ENCODE peak calls at places on chromosomes 5 and 9, in eight cellular contexts. One of them, this sample, is unnamed.

GRCh38 chr9:107020040-107020530 is 157.1 kb downstream of the ZNF462 start:
- DNase-seq in aorta: peak; percentile 42
- DNase-seq in K562: no peak
- DNase-seq in stomach: no peak
- DNase-seq in OCI-LY7: peak; percentile 8
- DNase-seq in HCT116: no peak
- DNase-seq in suprapubic skin: no peak
- DNase-seq in IMR-90: peak; percentile 96
- DNase-seq in this sample: no peak

GRCh38 chr5:77518304-77518703 is 26.2 kb upstream of the WDR41 start:
- DNase-seq in aorta: no peak
- DNase-seq in K562: peak; percentile 28
- DNase-seq in stomach: no peak
- DNase-seq in OCI-LY7: peak; percentile 28
- DNase-seq in HCT116: peak; percentile 23
- DNase-seq in suprapubic skin: no peak
- DNase-seq in IMR-90: peak; percentile 2
- DNase-seq in this sample: no peak

GRCh38 chr5:497090-497489 is 27.2 kb downstream of the SLC9A3 start:
- DNase-seq in aorta: no peak
- DNase-seq in K562: no peak
- DNase-seq in stomach: no peak
- DNase-seq in OCI-LY7: no peak
- DNase-seq in HCT116: no peak
- DNase-seq in suprapubic skin: no peak
- DNase-seq in IMR-90: no peak
- DNase-seq in this sample: no peak

GRCh38 chr5:173855162-173855994 is 32.8 kb upstream of the CPEB4 start:
- DNase-seq in aorta: no peak
- DNase-seq in K562: peak; percentile 97
- DNase-seq in stomach: no peak
- DNase-seq in OCI-LY7: no peak
- DNase-seq in HCT116: no peak
- DNase-seq in suprapubic skin: no peak
- DNase-seq in IMR-90: no peak
- DNase-seq in this sample: no peak

GRCh38 chr5:143977891-143978448 is 166.0 kb downstream of the HMHB1 start:
- DNase-seq in aorta: no peak
- DNase-seq in K562: no peak
- DNase-seq in stomach: no peak
- DNase-seq in OCI-LY7: no peak
- DNase-seq in HCT116: no peak
- DNase-seq in suprapubic skin: no peak
- DNase-seq in IMR-90: no peak
- DNase-seq in this sample: no peak

GRCh38 chr5:139708434-139708849 is 60.3 kb downstream of the CXXC5 start:
- DNase-seq in aorta: peak; percentile 27
- DNase-seq in K562: no peak
- DNase-seq in stomach: no peak
- DNase-seq in OCI-LY7: no peak
- DNase-seq in HCT116: no peak
- DNase-seq in suprapubic skin: no peak
- DNase-seq in IMR-90: no peak
- DNase-seq in this sample: no peak

GRCh38 chr5:134090482-134090881 is 24.0 kb upstream of the TCF7 start:
- DNase-seq in aorta: no peak
- DNase-seq in K562: no peak
- DNase-seq in stomach: no peak
- DNase-seq in OCI-LY7: peak; percentile 45
- DNase-seq in HCT116: no peak
- DNase-seq in suprapubic skin: no peak
- DNase-seq in IMR-90: no peak
- DNase-seq in this sample: no peak

GRCh38 chr9:136674786-136675349 is 12.2 kb downstream of the EGFL7 start:
- DNase-seq in aorta: no peak
- DNase-seq in K562: peak; percentile 85
- DNase-seq in stomach: peak; percentile 72
- DNase-seq in OCI-LY7: no peak
- DNase-seq in HCT116: no peak
- DNase-seq in suprapubic skin: no peak
- DNase-seq in IMR-90: no peak
- DNase-seq in this sample: no peak

GRCh38 chr5:112691758-112692157 is 45.9 kb upstream of the APC start:
- DNase-seq in aorta: no peak
- DNase-seq in K562: peak; percentile 82
- DNase-seq in stomach: no peak
- DNase-seq in OCI-LY7: peak; percentile 71
- DNase-seq in HCT116: no peak
- DNase-seq in suprapubic skin: no peak
- DNase-seq in IMR-90: peak; percentile 43
- DNase-seq in this sample: no peak

GRCh38 chr9:127904518-127904887 is 5.1 kb upstream of the ST6GALNAC6 start:
- DNase-seq in aorta: peak; percentile 69
- DNase-seq in K562: peak; percentile 33
- DNase-seq in stomach: no peak
- DNase-seq in OCI-LY7: no peak
- DNase-seq in HCT116: no peak
- DNase-seq in suprapubic skin: no peak
- DNase-seq in IMR-90: no peak
- DNase-seq in this sample: peak; percentile 74

GRCh38 chr9:86859966-86860365 is 87.3 kb downstream of the GAS1 start:
- DNase-seq in aorta: no peak
- DNase-seq in K562: no peak
- DNase-seq in stomach: no peak
- DNase-seq in OCI-LY7: no peak
- DNase-seq in HCT116: no peak
- DNase-seq in suprapubic skin: no peak
- DNase-seq in IMR-90: no peak
- DNase-seq in this sample: no peak

GRCh38 chr5:123422433-123423277 is 548 bp downstream of the CEP120 start:
- DNase-seq in aorta: no peak
- DNase-seq in K562: peak; percentile 46
- DNase-seq in stomach: peak; percentile 32
- DNase-seq in OCI-LY7: peak; percentile 43
- DNase-seq in HCT116: no peak
- DNase-seq in suprapubic skin: no peak
- DNase-seq in IMR-90: peak; percentile 40
- DNase-seq in this sample: peak; percentile 11

GRCh38 chr5:31106742-31107546 is 86.5 kb upstream of the CDH6 start:
- DNase-seq in aorta: no peak
- DNase-seq in K562: no peak
- DNase-seq in stomach: no peak
- DNase-seq in OCI-LY7: no peak
- DNase-seq in HCT116: no peak
- DNase-seq in suprapubic skin: no peak
- DNase-seq in IMR-90: peak; percentile 90
- DNase-seq in this sample: no peak

GRCh38 chr9:35070823-35071813 is 1.3 kb downstream of the VCP start:
- DNase-seq in aorta: no peak
- DNase-seq in K562: peak; percentile 17
- DNase-seq in stomach: peak; percentile 30
- DNase-seq in OCI-LY7: peak; percentile 45
- DNase-seq in HCT116: no peak
- DNase-seq in suprapubic skin: no peak
- DNase-seq in IMR-90: peak; percentile 46
- DNase-seq in this sample: no peak

GRCh38 chr9:77764894-77765780 is 117.0 kb upstream of the GNA14 start:
- DNase-seq in aorta: no peak
- DNase-seq in K562: peak; percentile 33
- DNase-seq in stomach: no peak
- DNase-seq in OCI-LY7: peak; percentile 9
- DNase-seq in HCT116: peak; percentile 32
- DNase-seq in suprapubic skin: no peak
- DNase-seq in IMR-90: peak; percentile 80
- DNase-seq in this sample: no peak

GRCh38 chr5:53479656-53480473 is 564 bp upstream of the FST start:
- DNase-seq in aorta: peak; percentile 71
- DNase-seq in K562: peak; percentile 24
- DNase-seq in stomach: peak; percentile 52
- DNase-seq in OCI-LY7: no peak
- DNase-seq in HCT116: no peak
- DNase-seq in suprapubic skin: peak; percentile 83
- DNase-seq in IMR-90: peak; percentile 73
- DNase-seq in this sample: peak; percentile 42

GRCh38 chr9:100292414-100292813 is 60.3 kb downstream of the TEX10 start:
- DNase-seq in aorta: no peak
- DNase-seq in K562: no peak
- DNase-seq in stomach: no peak
- DNase-seq in OCI-LY7: no peak
- DNase-seq in HCT116: no peak
- DNase-seq in suprapubic skin: no peak
- DNase-seq in IMR-90: no peak
- DNase-seq in this sample: no peak

GRCh38 chr9:107734231-107735014 is 244.9 kb upstream of the KLF4 start:
- DNase-seq in aorta: peak; percentile 59
- DNase-seq in K562: peak; percentile 9
- DNase-seq in stomach: no peak
- DNase-seq in OCI-LY7: no peak
- DNase-seq in HCT116: no peak
- DNase-seq in suprapubic skin: no peak
- DNase-seq in IMR-90: peak; percentile 96
- DNase-seq in this sample: no peak

GRCh38 chr5:11564716-11565115 is 339.5 kb downstream of the CTNND2 start:
- DNase-seq in aorta: no peak
- DNase-seq in K562: no peak
- DNase-seq in stomach: no peak
- DNase-seq in OCI-LY7: no peak
- DNase-seq in HCT116: no peak
- DNase-seq in suprapubic skin: no peak
- DNase-seq in IMR-90: no peak
- DNase-seq in this sample: no peak

GRCh38 chr5:137372386-137373160 is 126.6 kb downstream of the SPOCK1 start:
- DNase-seq in aorta: no peak
- DNase-seq in K562: no peak
- DNase-seq in stomach: no peak
- DNase-seq in OCI-LY7: no peak
- DNase-seq in HCT116: no peak
- DNase-seq in suprapubic skin: no peak
- DNase-seq in IMR-90: peak; percentile 7
- DNase-seq in this sample: no peak

GRCh38 chr9:96169488-96169887 is 132.5 kb downstream of the HSD17B3 start:
- DNase-seq in aorta: no peak
- DNase-seq in K562: no peak
- DNase-seq in stomach: peak; percentile 64
- DNase-seq in OCI-LY7: no peak
- DNase-seq in HCT116: no peak
- DNase-seq in suprapubic skin: no peak
- DNase-seq in IMR-90: peak; percentile 4
- DNase-seq in this sample: peak; percentile 75

GRCh38 chr5:13946111-13946510 is 1.6 kb upstream of the DNAH5 start:
- DNase-seq in aorta: no peak
- DNase-seq in K562: no peak
- DNase-seq in stomach: no peak
- DNase-seq in OCI-LY7: no peak
- DNase-seq in HCT116: no peak
- DNase-seq in suprapubic skin: no peak
- DNase-seq in IMR-90: peak; percentile 10
- DNase-seq in this sample: peak; percentile 78

GRCh38 chr5:74113987-74114386 is 488.0 kb downstream of the ARHGEF28 start:
- DNase-seq in aorta: no peak
- DNase-seq in K562: no peak
- DNase-seq in stomach: no peak
- DNase-seq in OCI-LY7: no peak
- DNase-seq in HCT116: no peak
- DNase-seq in suprapubic skin: no peak
- DNase-seq in IMR-90: no peak
- DNase-seq in this sample: no peak

GRCh38 chr9:131082774-131083512 is 13.4 kb upstream of the AIF1L start:
- DNase-seq in aorta: no peak
- DNase-seq in K562: no peak
- DNase-seq in stomach: no peak
- DNase-seq in OCI-LY7: no peak
- DNase-seq in HCT116: no peak
- DNase-seq in suprapubic skin: no peak
- DNase-seq in IMR-90: no peak
- DNase-seq in this sample: no peak
- H3K36me3 ChIP-seq in aorta: no peaks in the 10 kb centered on the region
- H3K36me3 ChIP-seq in K562: no peaks in the 10 kb centered on the region
- H3K36me3 ChIP-seq in stomach: no peaks in the 10 kb centered on the region
- H3K36me3 ChIP-seq in OCI-LY7: no peaks in the 10 kb centered on the region
- H3K36me3 ChIP-seq in HCT116: no peaks in the 10 kb centered on the region
- H3K36me3 ChIP-seq in suprapubic skin: no peaks in the 10 kb centered on the region
- H3K36me3 ChIP-seq in IMR-90: no peaks in the 10 kb centered on the region
- H3K36me3 ChIP-seq in this sample: no peaks in the 10 kb centered on the region

GRCh38 chr5:142434322-142434612 is 109.4 kb upstream of the SPRY4 start:
- DNase-seq in aorta: no peak
- DNase-seq in K562: no peak
- DNase-seq in stomach: no peak
- DNase-seq in OCI-LY7: no peak
- DNase-seq in HCT116: no peak
- DNase-seq in suprapubic skin: no peak
- DNase-seq in IMR-90: no peak
- DNase-seq in this sample: no peak
- H3K27ac ChIP-seq in aorta: no peak overlapping the region
- H3K27ac ChIP-seq in K562: no peak overlapping the region
- H3K27ac ChIP-seq in stomach: no peak overlapping the region
- H3K27ac ChIP-seq in OCI-LY7: no peak overlapping the region
- H3K27ac ChIP-seq in HCT116: no peak overlapping the region
- H3K27ac ChIP-seq in suprapubic skin: no peak overlapping the region
- H3K27ac ChIP-seq in IMR-90: no peak overlapping the region
- H3K27ac ChIP-seq in this sample: no peak overlapping the region

GRCh38 chr9:37523916-37524315 is 38.2 kb downstream of the POLR1E start:
- DNase-seq in aorta: no peak
- DNase-seq in K562: no peak
- DNase-seq in stomach: no peak
- DNase-seq in OCI-LY7: no peak
- DNase-seq in HCT116: no peak
- DNase-seq in suprapubic skin: no peak
- DNase-seq in IMR-90: no peak
- DNase-seq in this sample: no peak

GRCh38 chr9:37521111-37521510 is 35.4 kb downstream of the POLR1E start:
- DNase-seq in aorta: no peak
- DNase-seq in K562: no peak
- DNase-seq in stomach: no peak
- DNase-seq in OCI-LY7: no peak
- DNase-seq in HCT116: no peak
- DNase-seq in suprapubic skin: no peak
- DNase-seq in IMR-90: no peak
- DNase-seq in this sample: no peak

GRCh38 chr9:37520641-37521040 is 34.9 kb downstream of the POLR1E start:
- DNase-seq in aorta: no peak
- DNase-seq in K562: no peak
- DNase-seq in stomach: no peak
- DNase-seq in OCI-LY7: no peak
- DNase-seq in HCT116: no peak
- DNase-seq in suprapubic skin: no peak
- DNase-seq in IMR-90: no peak
- DNase-seq in this sample: no peak

GRCh38 chr9:37517977-37518376 is 32.2 kb downstream of the POLR1E start:
- DNase-seq in aorta: no peak
- DNase-seq in K562: no peak
- DNase-seq in stomach: no peak
- DNase-seq in OCI-LY7: no peak
- DNase-seq in HCT116: no peak
- DNase-seq in suprapubic skin: no peak
- DNase-seq in IMR-90: no peak
- DNase-seq in this sample: no peak

GRCh38 chr9:37522971-37523370 is 37.2 kb downstream of the POLR1E start:
- DNase-seq in aorta: no peak
- DNase-seq in K562: peak; percentile 43
- DNase-seq in stomach: no peak
- DNase-seq in OCI-LY7: no peak
- DNase-seq in HCT116: no peak
- DNase-seq in suprapubic skin: no peak
- DNase-seq in IMR-90: no peak
- DNase-seq in this sample: no peak
- H3K36me3 ChIP-seq in aorta: peaks cover 4% of the 10 kb centered on the region
- H3K36me3 ChIP-seq in K562: peaks cover 43% of the 10 kb centered on the region
- H3K36me3 ChIP-seq in stomach: peaks cover 16% of the 10 kb centered on the region
- H3K36me3 ChIP-seq in OCI-LY7: peaks cover 29% of the 10 kb centered on the region
- H3K36me3 ChIP-seq in HCT116: peaks cover 9% of the 10 kb centered on the region
- H3K36me3 ChIP-seq in suprapubic skin: peaks cover 62% of the 10 kb centered on the region
- H3K36me3 ChIP-seq in IMR-90: peaks cover 31% of the 10 kb centered on the region
- H3K36me3 ChIP-seq in this sample: peaks cover 6% of the 10 kb centered on the region

GRCh38 chr5:177432905-177433657 is 6.6 kb downstream of the GRK6 start:
- DNase-seq in aorta: no peak
- DNase-seq in K562: no peak
- DNase-seq in stomach: no peak
- DNase-seq in OCI-LY7: no peak
- DNase-seq in HCT116: no peak
- DNase-seq in suprapubic skin: no peak
- DNase-seq in IMR-90: no peak
- DNase-seq in this sample: no peak
- H3K27ac ChIP-seq in aorta: no peak overlapping the region
- H3K27ac ChIP-seq in K562: no peak overlapping the region
- H3K27ac ChIP-seq in stomach: no peak overlapping the region
- H3K27ac ChIP-seq in OCI-LY7: no peak overlapping the region
- H3K27ac ChIP-seq in HCT116: no peak overlapping the region
- H3K27ac ChIP-seq in suprapubic skin: no peak overlapping the region
- H3K27ac ChIP-seq in IMR-90: no peak overlapping the region
- H3K27ac ChIP-seq in this sample: no peak overlapping the region